ENCODE peak calls at places on chromosome 22, in ten cellular contexts. One of them, this sample, is unnamed.

GRCh38 chr22:22057617-22058378 is 75.2 kb upstream of the TOP3B start:
- DNase-seq in OCI-LY7: no peak
- DNase-seq in hepatocyte: peak; percentile 30
- DNase-seq in GM23248: no peak
- DNase-seq in HCT116: no peak
- DNase-seq in MM.1S: no peak
- DNase-seq in PC-3: no peak
- DNase-seq in Karpas-422: no peak
- DNase-seq in GM23338: no peak
- DNase-seq in SK-N-SH: no peak
- DNase-seq in this sample: no peak

GRCh38 chr22:43212434-43212952 is 25.6 kb upstream of the TTLL12 start:
- DNase-seq in PC-3: no peak
- DNase-seq in GM23248: no peak
- DNase-seq in Karpas-422: no peak
- DNase-seq in OCI-LY7: no peak
- DNase-seq in HCT116: no peak
- DNase-seq in GM23338: no peak
- DNase-seq in hepatocyte: no peak
- DNase-seq in MM.1S: no peak
- DNase-seq in SK-N-SH: no peak
- DNase-seq in this sample: no peak

GRCh38 chr22:29072979-29073617 is at the start of gene KREMEN1:
- DNase-seq in HCT116: no peak
- DNase-seq in OCI-LY7: no peak
- DNase-seq in hepatocyte: no peak
- DNase-seq in GM23338: no peak
- DNase-seq in GM23248: no peak
- DNase-seq in SK-N-SH: no peak
- DNase-seq in Karpas-422: no peak
- DNase-seq in PC-3: no peak
- DNase-seq in MM.1S: no peak
- DNase-seq in this sample: no peak

GRCh38 chr22:47071078-47071811 is 308.8 kb downstream of the TBC1D22A start:
- DNase-seq in hepatocyte: no peak
- DNase-seq in Karpas-422: no peak
- DNase-seq in MM.1S: no peak
- DNase-seq in OCI-LY7: no peak
- DNase-seq in SK-N-SH: no peak
- DNase-seq in HCT116: no peak
- DNase-seq in PC-3: no peak
- DNase-seq in GM23248: no peak
- DNase-seq in GM23338: no peak
- DNase-seq in this sample: no peak

GRCh38 chr22:46747646-46748045 is 9.6 kb upstream of the CERK start:
- DNase-seq in OCI-LY7: no peak
- DNase-seq in SK-N-SH: no peak
- DNase-seq in GM23248: no peak
- DNase-seq in HCT116: no peak
- DNase-seq in Karpas-422: no peak
- DNase-seq in hepatocyte: no peak
- DNase-seq in PC-3: no peak
- DNase-seq in MM.1S: no peak
- DNase-seq in GM23338: no peak
- DNase-seq in this sample: no peak

GRCh38 chr22:49892226-49892899 is 25.9 kb downstream of the ALG12 start:
- DNase-seq in SK-N-SH: no peak
- DNase-seq in GM23338: no peak
- DNase-seq in hepatocyte: no peak
- DNase-seq in GM23248: no peak
- DNase-seq in OCI-LY7: no peak
- DNase-seq in MM.1S: no peak
- DNase-seq in Karpas-422: no peak
- DNase-seq in HCT116: no peak
- DNase-seq in PC-3: no peak
- DNase-seq in this sample: no peak

GRCh38 chr22:45280583-45280972 is 4.2 kb upstream of the UPK3A start:
- DNase-seq in OCI-LY7: no peak
- DNase-seq in Karpas-422: no peak
- DNase-seq in HCT116: no peak
- DNase-seq in MM.1S: no peak
- DNase-seq in SK-N-SH: no peak
- DNase-seq in PC-3: peak; percentile 80
- DNase-seq in GM23338: no peak
- DNase-seq in hepatocyte: no peak
- DNase-seq in GM23248: no peak
- DNase-seq in this sample: peak; percentile 97

GRCh38 chr22:46851311-46851710 is 88.9 kb downstream of the TBC1D22A start:
- DNase-seq in HCT116: no peak
- DNase-seq in OCI-LY7: no peak
- DNase-seq in GM23338: no peak
- DNase-seq in PC-3: no peak
- DNase-seq in Karpas-422: no peak
- DNase-seq in SK-N-SH: no peak
- DNase-seq in MM.1S: no peak
- DNase-seq in hepatocyte: no peak
- DNase-seq in GM23248: no peak
- DNase-seq in this sample: no peak

GRCh38 chr22:24810043-24810749 is 4.2 kb downstream of the SGSM1 start:
- DNase-seq in Karpas-422: no peak
- DNase-seq in hepatocyte: peak; percentile 44
- DNase-seq in OCI-LY7: no peak
- DNase-seq in GM23248: peak; percentile 22
- DNase-seq in GM23338: peak; percentile 66
- DNase-seq in SK-N-SH: peak; percentile 73
- DNase-seq in HCT116: no peak
- DNase-seq in MM.1S: no peak
- DNase-seq in PC-3: no peak
- DNase-seq in this sample: no peak

GRCh38 chr22:48301908-48302307 is 1525.8 kb downstream of the BRD1 start:
- DNase-seq in Karpas-422: no peak
- DNase-seq in SK-N-SH: no peak
- DNase-seq in HCT116: no peak
- DNase-seq in PC-3: no peak
- DNase-seq in GM23248: no peak
- DNase-seq in OCI-LY7: no peak
- DNase-seq in MM.1S: no peak
- DNase-seq in GM23338: no peak
- DNase-seq in hepatocyte: no peak
- DNase-seq in this sample: no peak

GRCh38 chr22:50621491-50621880 is 6.5 kb downstream of the ARSA start:
- DNase-seq in GM23248: no peak
- DNase-seq in hepatocyte: no peak
- DNase-seq in Karpas-422: peak; percentile 83
- DNase-seq in SK-N-SH: peak; percentile 13
- DNase-seq in HCT116: no peak
- DNase-seq in OCI-LY7: peak; percentile 70
- DNase-seq in GM23338: no peak
- DNase-seq in PC-3: no peak
- DNase-seq in MM.1S: peak; percentile 38
- DNase-seq in this sample: no peak

GRCh38 chr22:22070371-22070824 is 87.8 kb upstream of the TOP3B start:
- DNase-seq in hepatocyte: no peak
- DNase-seq in SK-N-SH: no peak
- DNase-seq in GM23248: no peak
- DNase-seq in MM.1S: no peak
- DNase-seq in HCT116: no peak
- DNase-seq in OCI-LY7: no peak
- DNase-seq in Karpas-422: no peak
- DNase-seq in PC-3: peak; percentile 28
- DNase-seq in GM23338: no peak
- DNase-seq in this sample: peak; percentile 5

GRCh38 chr22:48795664-48796063 is 1032.0 kb downstream of the BRD1 start:
- DNase-seq in SK-N-SH: no peak
- DNase-seq in HCT116: no peak
- DNase-seq in hepatocyte: no peak
- DNase-seq in MM.1S: no peak
- DNase-seq in OCI-LY7: no peak
- DNase-seq in GM23338: no peak
- DNase-seq in Karpas-422: no peak
- DNase-seq in PC-3: no peak
- DNase-seq in GM23248: no peak
- DNase-seq in this sample: no peak

GRCh38 chr22:48646216-48646925 is 1181.3 kb downstream of the BRD1 start:
- DNase-seq in GM23248: no peak
- DNase-seq in Karpas-422: no peak
- DNase-seq in HCT116: no peak
- DNase-seq in OCI-LY7: no peak
- DNase-seq in hepatocyte: no peak
- DNase-seq in GM23338: no peak
- DNase-seq in PC-3: no peak
- DNase-seq in MM.1S: no peak
- DNase-seq in SK-N-SH: no peak
- DNase-seq in this sample: no peak

GRCh38 chr22:19759459-19759993 is 1.1 kb upstream of the TBX1 start:
- DNase-seq in OCI-LY7: no peak
- DNase-seq in hepatocyte: no peak
- DNase-seq in GM23338: peak; percentile 54
- DNase-seq in Karpas-422: no peak
- DNase-seq in MM.1S: no peak
- DNase-seq in GM23248: peak; percentile 65
- DNase-seq in SK-N-SH: peak; percentile 64
- DNase-seq in PC-3: no peak
- DNase-seq in HCT116: no peak
- DNase-seq in this sample: no peak
- H3K4me3 ChIP-seq in OCI-LY7: no peak overlapping the region
- H3K4me3 ChIP-seq in hepatocyte: no peak overlapping the region
- H3K4me3 ChIP-seq in GM23338: peak overlapping the region; percentile 45
- H3K4me3 ChIP-seq in Karpas-422: no peak overlapping the region
- H3K4me3 ChIP-seq in MM.1S: no peak overlapping the region
- H3K4me3 ChIP-seq in GM23248: peak overlapping the region; percentile 67
- H3K4me3 ChIP-seq in SK-N-SH: no peak overlapping the region
- H3K4me3 ChIP-seq in PC-3: peak overlapping the region; percentile 62
- H3K4me3 ChIP-seq in HCT116: no peak overlapping the region
- H3K4me3 ChIP-seq in this sample: no peak overlapping the region

GRCh38 chr22:23075050-23075449 is 4.7 kb downstream of the GNAZ start:
- DNase-seq in PC-3: no peak
- DNase-seq in GM23338: no peak
- DNase-seq in HCT116: no peak
- DNase-seq in hepatocyte: no peak
- DNase-seq in GM23248: no peak
- DNase-seq in OCI-LY7: no peak
- DNase-seq in Karpas-422: no peak
- DNase-seq in MM.1S: no peak
- DNase-seq in SK-N-SH: no peak
- DNase-seq in this sample: no peak
- H3K9me2 ChIP-seq in PC-3: no peaks in the 10 kb centered on the region
- H3K9me2 ChIP-seq in GM23338: peaks cover 3% of the 10 kb centered on the region
- H3K9me2 ChIP-seq in HCT116: no peaks in the 10 kb centered on the region
- H3K9me2 ChIP-seq in hepatocyte: no peaks in the 10 kb centered on the region
- H3K9me2 ChIP-seq in GM23248: no peaks in the 10 kb centered on the region
- H3K9me2 ChIP-seq in OCI-LY7: no peaks in the 10 kb centered on the region
- H3K9me2 ChIP-seq in Karpas-422: no peaks in the 10 kb centered on the region
- H3K9me2 ChIP-seq in MM.1S: no peaks in the 10 kb centered on the region
- H3K9me2 ChIP-seq in SK-N-SH: no peaks in the 10 kb centered on the region
- H3K9me2 ChIP-seq in this sample: no peaks in the 10 kb centered on the region

DNA sequence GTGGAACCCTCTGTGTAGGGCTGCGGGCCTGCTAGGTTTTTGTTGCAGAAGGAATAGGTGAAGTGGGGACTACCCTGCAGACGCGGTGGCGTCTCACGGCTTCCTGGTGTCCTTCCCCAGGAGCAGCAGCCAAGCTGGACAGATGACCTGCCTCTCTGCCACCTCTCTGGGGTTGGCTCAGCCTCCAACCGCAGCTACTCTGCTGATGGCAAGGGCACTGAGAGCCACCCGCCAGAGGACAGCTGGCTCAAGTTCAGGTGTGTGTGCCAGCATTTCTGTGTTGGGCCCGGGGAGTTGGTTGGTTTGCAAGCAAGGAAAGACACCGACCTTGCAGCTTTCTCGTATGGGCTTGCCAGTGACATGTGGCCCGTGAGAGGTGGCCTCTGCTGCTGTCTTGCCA is 15.3 kb downstream of the TAB1 start:
- DNase-seq in PC-3: no peak
- DNase-seq in GM23248: no peak
- DNase-seq in SK-N-SH: no peak
- DNase-seq in MM.1S: no peak
- DNase-seq in hepatocyte: no peak
- DNase-seq in OCI-LY7: no peak
- DNase-seq in HCT116: no peak
- DNase-seq in GM23338: no peak
- DNase-seq in Karpas-422: no peak
- DNase-seq in this sample: no peak
- H3K4me3 ChIP-seq in PC-3: no peak overlapping the region
- H3K4me3 ChIP-seq in GM23248: no peak overlapping the region
- H3K4me3 ChIP-seq in SK-N-SH: no peak overlapping the region
- H3K4me3 ChIP-seq in MM.1S: no peak overlapping the region
- H3K4me3 ChIP-seq in hepatocyte: no peak overlapping the region
- H3K4me3 ChIP-seq in OCI-LY7: no peak overlapping the region
- H3K4me3 ChIP-seq in HCT116: no peak overlapping the region
- H3K4me3 ChIP-seq in GM23338: no peak overlapping the region
- H3K4me3 ChIP-seq in Karpas-422: no peak overlapping the region
- H3K4me3 ChIP-seq in this sample: no peak overlapping the region

GRCh38 chr22:40571887-40572286 is 64.6 kb downstream of the MRTFA start:
- DNase-seq in hepatocyte: no peak
- DNase-seq in HCT116: no peak
- DNase-seq in MM.1S: no peak
- DNase-seq in Karpas-422: no peak
- DNase-seq in GM23338: no peak
- DNase-seq in PC-3: no peak
- DNase-seq in SK-N-SH: no peak
- DNase-seq in GM23248: no peak
- DNase-seq in OCI-LY7: no peak
- DNase-seq in this sample: no peak

GRCh38 chr22:40572976-40573375 is 63.5 kb downstream of the MRTFA start:
- DNase-seq in GM23338: no peak
- DNase-seq in GM23248: peak; percentile 49
- DNase-seq in HCT116: no peak
- DNase-seq in Karpas-422: no peak
- DNase-seq in SK-N-SH: no peak
- DNase-seq in OCI-LY7: no peak
- DNase-seq in PC-3: no peak
- DNase-seq in MM.1S: no peak
- DNase-seq in hepatocyte: no peak
- DNase-seq in this sample: no peak

GRCh38 chr22:40567106-40567505 is 69.4 kb downstream of the MRTFA start:
- DNase-seq in SK-N-SH: no peak
- DNase-seq in Karpas-422: no peak
- DNase-seq in PC-3: peak; percentile 63
- DNase-seq in GM23248: peak; percentile 42
- DNase-seq in GM23338: no peak
- DNase-seq in HCT116: no peak
- DNase-seq in MM.1S: no peak
- DNase-seq in hepatocyte: no peak
- DNase-seq in OCI-LY7: no peak
- DNase-seq in this sample: peak; percentile 66

DNA sequence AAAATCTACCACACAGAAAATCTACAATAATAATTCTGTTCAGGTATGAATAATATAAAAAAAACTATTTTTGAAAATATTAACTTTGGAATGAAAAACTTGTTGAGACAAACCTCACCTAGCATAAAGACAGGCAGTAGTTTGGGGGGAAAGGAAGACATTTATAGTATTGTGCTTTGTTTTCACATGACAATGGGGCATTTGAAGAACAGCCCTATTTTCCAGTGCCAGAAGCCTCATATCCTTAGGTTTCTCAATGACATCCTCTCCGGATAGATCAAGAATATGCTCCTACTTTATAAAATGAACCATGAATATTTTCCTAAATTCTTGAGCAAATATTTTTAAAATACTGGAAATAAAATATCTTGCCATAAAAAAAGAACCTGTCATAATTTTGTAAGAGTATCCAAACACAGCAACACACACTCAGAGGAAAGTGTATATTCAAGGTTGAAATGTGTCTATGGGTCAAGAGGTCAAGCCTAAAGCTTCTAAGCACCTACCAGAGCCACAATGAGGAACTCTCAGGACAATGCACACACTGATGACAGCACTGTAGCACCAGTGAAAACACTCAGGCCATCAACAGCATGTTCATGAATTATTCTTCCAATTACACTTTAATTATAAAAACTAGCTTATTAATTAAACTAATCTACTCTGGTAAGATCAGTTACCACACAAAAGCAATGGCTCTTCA is 68.7 kb downstream of the MRTFA start:
- DNase-seq in GM23248: no peak
- DNase-seq in PC-3: no peak
- DNase-seq in HCT116: no peak
- DNase-seq in GM23338: no peak
- DNase-seq in SK-N-SH: no peak
- DNase-seq in OCI-LY7: no peak
- DNase-seq in hepatocyte: no peak
- DNase-seq in Karpas-422: no peak
- DNase-seq in MM.1S: no peak
- DNase-seq in this sample: no peak
- H3K9me2 ChIP-seq in GM23248: no peaks in the 10 kb centered on the region
- H3K9me2 ChIP-seq in PC-3: no peaks in the 10 kb centered on the region
- H3K9me2 ChIP-seq in HCT116: no peaks in the 10 kb centered on the region
- H3K9me2 ChIP-seq in GM23338: no peaks in the 10 kb centered on the region
- H3K9me2 ChIP-seq in SK-N-SH: no peaks in the 10 kb centered on the region
- H3K9me2 ChIP-seq in OCI-LY7: no peaks in the 10 kb centered on the region
- H3K9me2 ChIP-seq in hepatocyte: no peaks in the 10 kb centered on the region
- H3K9me2 ChIP-seq in Karpas-422: no peaks in the 10 kb centered on the region
- H3K9me2 ChIP-seq in MM.1S: no peaks in the 10 kb centered on the region
- H3K9me2 ChIP-seq in this sample: no peaks in the 10 kb centered on the region

This sample was measured in PC-9.